ENCODE peak calls at places on chromosomes 12 and 14, in eight cellular contexts. One of them, this sample, is unnamed.

GRCh38 chr12:29734748-29735147 is 49.0 kb downstream of the TMTC1 start:
- DNase-seq in fibroblast of lung: no peak
- DNase-seq in kidney: no peak
- DNase-seq in adrenal gland: no peak
- DNase-seq in upper lobe of right lung: no peak
- DNase-seq in WERI-Rb-1: no peak
- DNase-seq in lung: no peak
- DNase-seq in psoas muscle: no peak
- DNase-seq in this sample: no peak

GRCh38 chr14:33569844-33570716 is 380.8 kb downstream of the EGLN3 start:
- DNase-seq in kidney: no peak
- DNase-seq in psoas muscle: no peak
- DNase-seq in lung: no peak
- DNase-seq in upper lobe of right lung: no peak
- DNase-seq in WERI-Rb-1: no peak
- DNase-seq in fibroblast of lung: peak; percentile 82
- DNase-seq in adrenal gland: no peak
- DNase-seq in this sample: no peak

GRCh38 chr12:103269962-103270361 is 225.8 kb downstream of the C12orf42 start:
- DNase-seq in lung: no peak
- DNase-seq in psoas muscle: no peak
- DNase-seq in upper lobe of right lung: no peak
- DNase-seq in WERI-Rb-1: no peak
- DNase-seq in fibroblast of lung: peak; percentile 80
- DNase-seq in kidney: no peak
- DNase-seq in adrenal gland: no peak
- DNase-seq in this sample: no peak

GRCh38 chr12:131103614-131104463 is 150.1 kb downstream of the ADGRD1 start:
- DNase-seq in fibroblast of lung: no peak
- DNase-seq in WERI-Rb-1: peak; percentile 11
- DNase-seq in adrenal gland: no peak
- DNase-seq in kidney: peak; percentile 71
- DNase-seq in upper lobe of right lung: peak; percentile 52
- DNase-seq in psoas muscle: peak; percentile 10
- DNase-seq in lung: no peak
- DNase-seq in this sample: no peak

GRCh38 chr12:499837-500458 is 40.2 kb downstream of the B4GALNT3 start:
- DNase-seq in psoas muscle: no peak
- DNase-seq in lung: no peak
- DNase-seq in kidney: no peak
- DNase-seq in fibroblast of lung: no peak
- DNase-seq in upper lobe of right lung: no peak
- DNase-seq in adrenal gland: no peak
- DNase-seq in WERI-Rb-1: no peak
- DNase-seq in this sample: no peak

GRCh38 chr12:117038023-117038680 is 61.1 kb downstream of the TESC start:
- DNase-seq in upper lobe of right lung: peak; percentile 52
- DNase-seq in psoas muscle: no peak
- DNase-seq in adrenal gland: peak; percentile 11
- DNase-seq in WERI-Rb-1: no peak
- DNase-seq in lung: no peak
- DNase-seq in kidney: peak; percentile 62
- DNase-seq in fibroblast of lung: no peak
- DNase-seq in this sample: no peak

GRCh38 chr14:24921903-24922302 is 128.0 kb downstream of the STXBP6 start:
- DNase-seq in psoas muscle: no peak
- DNase-seq in lung: no peak
- DNase-seq in fibroblast of lung: peak; percentile 72
- DNase-seq in upper lobe of right lung: no peak
- DNase-seq in adrenal gland: no peak
- DNase-seq in WERI-Rb-1: no peak
- DNase-seq in kidney: no peak
- DNase-seq in this sample: no peak

GRCh38 chr14:100816950-100817901 is 8.7 kb upstream of the MEG3 start:
- DNase-seq in kidney: peak; percentile 44
- DNase-seq in adrenal gland: no peak
- DNase-seq in upper lobe of right lung: no peak
- DNase-seq in lung: no peak
- DNase-seq in WERI-Rb-1: no peak
- DNase-seq in fibroblast of lung: no peak
- DNase-seq in psoas muscle: no peak
- DNase-seq in this sample: no peak

GRCh38 chr12:19833775-19834501 is 394.6 kb downstream of the AEBP2 start:
- DNase-seq in fibroblast of lung: peak; percentile 76
- DNase-seq in WERI-Rb-1: no peak
- DNase-seq in adrenal gland: no peak
- DNase-seq in lung: no peak
- DNase-seq in upper lobe of right lung: no peak
- DNase-seq in psoas muscle: no peak
- DNase-seq in kidney: no peak
- DNase-seq in this sample: no peak

GRCh38 chr12:74747305-74747704 is 209.7 kb downstream of the ATXN7L3B start:
- DNase-seq in psoas muscle: no peak
- DNase-seq in lung: no peak
- DNase-seq in fibroblast of lung: peak; percentile 35
- DNase-seq in kidney: no peak
- DNase-seq in upper lobe of right lung: no peak
- DNase-seq in WERI-Rb-1: no peak
- DNase-seq in adrenal gland: no peak
- DNase-seq in this sample: no peak

GRCh38 chr14:75631453-75631831 is 29.2 kb downstream of the ERG28 start:
- DNase-seq in upper lobe of right lung: no peak
- DNase-seq in lung: no peak
- DNase-seq in kidney: no peak
- DNase-seq in fibroblast of lung: peak; percentile 54
- DNase-seq in psoas muscle: no peak
- DNase-seq in WERI-Rb-1: peak; percentile 20
- DNase-seq in adrenal gland: no peak
- DNase-seq in this sample: no peak

GRCh38 chr12:24496755-24497154 is 452.1 kb downstream of the BCAT1 start:
- DNase-seq in adrenal gland: no peak
- DNase-seq in psoas muscle: no peak
- DNase-seq in WERI-Rb-1: no peak
- DNase-seq in kidney: no peak
- DNase-seq in lung: no peak
- DNase-seq in fibroblast of lung: peak; percentile 89
- DNase-seq in upper lobe of right lung: no peak
- DNase-seq in this sample: no peak

GRCh38 chr12:49548481-49548821 is 9.6 kb downstream of the KCNH3 start:
- DNase-seq in fibroblast of lung: no peak
- DNase-seq in adrenal gland: no peak
- DNase-seq in kidney: no peak
- DNase-seq in upper lobe of right lung: peak; percentile 54
- DNase-seq in lung: no peak
- DNase-seq in WERI-Rb-1: no peak
- DNase-seq in psoas muscle: no peak
- DNase-seq in this sample: no peak

GRCh38 chr12:752673-753400 is 458 bp downstream of the WNK1 start:
- DNase-seq in upper lobe of right lung: peak; percentile 89
- DNase-seq in WERI-Rb-1: peak; percentile 39
- DNase-seq in lung: peak; percentile 54
- DNase-seq in adrenal gland: peak; percentile 62
- DNase-seq in kidney: peak; percentile 89
- DNase-seq in fibroblast of lung: peak; percentile 42
- DNase-seq in psoas muscle: peak; percentile 75
- DNase-seq in this sample: peak; percentile 23

GRCh38 chr12:116135209-116135930 is 142.1 kb downstream of the MED13L start:
- DNase-seq in WERI-Rb-1: no peak
- DNase-seq in upper lobe of right lung: no peak
- DNase-seq in psoas muscle: no peak
- DNase-seq in kidney: no peak
- DNase-seq in lung: no peak
- DNase-seq in fibroblast of lung: peak; percentile 80
- DNase-seq in adrenal gland: peak; percentile 64
- DNase-seq in this sample: no peak

GRCh38 chr14:76768201-76768656 is 7.0 kb downstream of the VASH1 start:
- DNase-seq in fibroblast of lung: no peak
- DNase-seq in adrenal gland: peak; percentile 68
- DNase-seq in lung: peak; percentile 51
- DNase-seq in kidney: peak; percentile 83
- DNase-seq in upper lobe of right lung: peak; percentile 82
- DNase-seq in WERI-Rb-1: no peak
- DNase-seq in psoas muscle: peak; percentile 49
- DNase-seq in this sample: peak; percentile 77

GRCh38 chr12:131045705-131046460 is 92.2 kb downstream of the ADGRD1 start:
- DNase-seq in upper lobe of right lung: peak; percentile 52
- DNase-seq in adrenal gland: no peak
- DNase-seq in fibroblast of lung: no peak
- DNase-seq in lung: no peak
- DNase-seq in kidney: peak; percentile 30
- DNase-seq in psoas muscle: no peak
- DNase-seq in WERI-Rb-1: no peak
- DNase-seq in this sample: no peak

GRCh38 chr12:69026341-69026740 is 93.4 kb upstream of the CPM start:
- DNase-seq in lung: no peak
- DNase-seq in psoas muscle: no peak
- DNase-seq in WERI-Rb-1: no peak
- DNase-seq in adrenal gland: no peak
- DNase-seq in fibroblast of lung: no peak
- DNase-seq in kidney: no peak
- DNase-seq in upper lobe of right lung: no peak
- DNase-seq in this sample: no peak

GRCh38 chr14:78752789-78753188 is 582.6 kb downstream of the NRXN3 start:
- DNase-seq in fibroblast of lung: peak; percentile 43
- DNase-seq in kidney: peak; percentile 71
- DNase-seq in adrenal gland: no peak
- DNase-seq in WERI-Rb-1: no peak
- DNase-seq in upper lobe of right lung: no peak
- DNase-seq in psoas muscle: no peak
- DNase-seq in lung: no peak
- DNase-seq in this sample: no peak

GRCh38 chr12:32497864-32498263 is 98.5 kb downstream of the FGD4 start:
- DNase-seq in WERI-Rb-1: no peak
- DNase-seq in adrenal gland: no peak
- DNase-seq in kidney: no peak
- DNase-seq in lung: no peak
- DNase-seq in psoas muscle: no peak
- DNase-seq in fibroblast of lung: no peak
- DNase-seq in upper lobe of right lung: no peak
- DNase-seq in this sample: no peak

GRCh38 chr14:53696217-53696965 is 260.2 kb downstream of the BMP4 start:
- DNase-seq in fibroblast of lung: no peak
- DNase-seq in WERI-Rb-1: no peak
- DNase-seq in adrenal gland: no peak
- DNase-seq in kidney: no peak
- DNase-seq in upper lobe of right lung: no peak
- DNase-seq in lung: no peak
- DNase-seq in psoas muscle: no peak
- DNase-seq in this sample: no peak

GRCh38 chr12:19971881-19972280 is 396.5 kb upstream of the PDE3A start:
- DNase-seq in lung: no peak
- DNase-seq in fibroblast of lung: no peak
- DNase-seq in adrenal gland: no peak
- DNase-seq in psoas muscle: no peak
- DNase-seq in kidney: no peak
- DNase-seq in upper lobe of right lung: no peak
- DNase-seq in WERI-Rb-1: no peak
- DNase-seq in this sample: no peak

GRCh38 chr12:112938751-112939150 is 477 bp downstream of the OAS3 start:
- DNase-seq in WERI-Rb-1: no peak
- DNase-seq in psoas muscle: no peak
- DNase-seq in kidney: no peak
- DNase-seq in adrenal gland: no peak
- DNase-seq in fibroblast of lung: no peak
- DNase-seq in lung: no peak
- DNase-seq in upper lobe of right lung: no peak
- DNase-seq in this sample: no peak

GRCh38 chr14:106037380-106037779 is 511.0 kb downstream of the TMEM121 start:
- DNase-seq in upper lobe of right lung: no peak
- DNase-seq in adrenal gland: no peak
- DNase-seq in lung: no peak
- DNase-seq in kidney: no peak
- DNase-seq in psoas muscle: no peak
- DNase-seq in WERI-Rb-1: no peak
- DNase-seq in fibroblast of lung: no peak
- DNase-seq in this sample: no peak
- H3K9me3 ChIP-seq in upper lobe of right lung: no peaks in the 10 kb centered on the region
- H3K9me3 ChIP-seq in adrenal gland: no peaks in the 10 kb centered on the region
- H3K9me3 ChIP-seq in lung: no peaks in the 10 kb centered on the region
- H3K9me3 ChIP-seq in kidney: no peaks in the 10 kb centered on the region
- H3K9me3 ChIP-seq in psoas muscle: no peaks in the 10 kb centered on the region
- H3K9me3 ChIP-seq in WERI-Rb-1: no peaks in the 10 kb centered on the region
- H3K9me3 ChIP-seq in fibroblast of lung: no peaks in the 10 kb centered on the region
- H3K9me3 ChIP-seq in this sample: no peaks in the 10 kb centered on the region

DNA sequence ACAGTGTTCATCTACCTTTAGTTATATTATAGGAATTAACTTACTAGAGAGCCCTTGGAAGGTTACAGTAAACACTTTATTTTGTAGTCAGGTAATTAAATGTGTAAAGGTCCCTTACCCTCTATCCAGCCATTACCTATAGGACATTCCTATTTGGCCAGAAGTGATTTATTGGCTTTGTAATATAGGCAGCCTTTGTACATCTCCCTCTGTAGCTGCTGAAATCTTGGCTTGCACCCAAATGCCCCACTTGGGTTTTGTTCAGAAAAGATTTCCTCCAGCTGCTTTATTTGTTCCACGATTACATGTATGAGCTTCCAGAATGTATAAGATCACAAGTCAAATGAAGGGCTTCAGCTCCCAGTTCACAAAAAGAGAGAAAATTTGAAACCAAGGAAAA is 103.5 kb downstream of the EFCAB11 start:
- DNase-seq in adrenal gland: no peak
- DNase-seq in lung: no peak
- DNase-seq in upper lobe of right lung: no peak
- DNase-seq in psoas muscle: no peak
- DNase-seq in WERI-Rb-1: no peak
- DNase-seq in kidney: no peak
- DNase-seq in fibroblast of lung: no peak
- DNase-seq in this sample: no peak
- H3K9me3 ChIP-seq in adrenal gland: no peaks in the 10 kb centered on the region
- H3K9me3 ChIP-seq in lung: no peaks in the 10 kb centered on the region
- H3K9me3 ChIP-seq in upper lobe of right lung: no peaks in the 10 kb centered on the region
- H3K9me3 ChIP-seq in psoas muscle: no peaks in the 10 kb centered on the region
- H3K9me3 ChIP-seq in WERI-Rb-1: no peaks in the 10 kb centered on the region
- H3K9me3 ChIP-seq in kidney: no peaks in the 10 kb centered on the region
- H3K9me3 ChIP-seq in fibroblast of lung: no peaks in the 10 kb centered on the region
- H3K9me3 ChIP-seq in this sample: no peaks in the 10 kb centered on the region

GRCh38 chr14:65720171-65720570 is 307.6 kb downstream of the FUT8 start:
- DNase-seq in WERI-Rb-1: no peak
- DNase-seq in upper lobe of right lung: no peak
- DNase-seq in adrenal gland: no peak
- DNase-seq in kidney: no peak
- DNase-seq in fibroblast of lung: no peak
- DNase-seq in psoas muscle: no peak
- DNase-seq in lung: no peak
- DNase-seq in this sample: no peak
- H3K9me3 ChIP-seq in WERI-Rb-1: no peaks in the 10 kb centered on the region
- H3K9me3 ChIP-seq in upper lobe of right lung: no peaks in the 10 kb centered on the region
- H3K9me3 ChIP-seq in adrenal gland: no peaks in the 10 kb centered on the region
- H3K9me3 ChIP-seq in kidney: no peaks in the 10 kb centered on the region
- H3K9me3 ChIP-seq in fibroblast of lung: no peaks in the 10 kb centered on the region
- H3K9me3 ChIP-seq in psoas muscle: peaks cover 3% of the 10 kb centered on the region
- H3K9me3 ChIP-seq in lung: peaks cover 3% of the 10 kb centered on the region
- H3K9me3 ChIP-seq in this sample: no peaks in the 10 kb centered on the region

DNA sequence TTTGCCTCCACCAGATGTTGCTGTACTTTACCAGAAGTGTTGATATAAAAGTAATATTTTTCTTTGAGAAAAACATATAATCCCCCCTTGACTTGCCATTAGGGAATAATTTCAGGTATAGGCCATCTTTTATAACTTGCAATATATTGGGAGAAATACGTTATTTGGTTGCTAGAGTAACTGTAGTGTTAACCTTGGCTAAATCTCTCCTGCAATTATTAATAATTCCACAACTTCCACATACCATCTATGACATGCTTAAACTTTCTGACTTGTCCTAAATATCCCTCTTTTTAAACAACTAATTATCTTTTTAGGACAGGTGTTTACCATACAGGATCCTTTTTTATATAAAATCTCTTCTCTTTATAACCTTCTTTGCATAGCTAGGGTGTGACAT is 1048.2 kb downstream of the SLC16A7 start:
- DNase-seq in fibroblast of lung: no peak
- DNase-seq in kidney: no peak
- DNase-seq in lung: no peak
- DNase-seq in upper lobe of right lung: no peak
- DNase-seq in psoas muscle: no peak
- DNase-seq in WERI-Rb-1: no peak
- DNase-seq in adrenal gland: no peak
- DNase-seq in this sample: no peak
- H3K9me3 ChIP-seq in fibroblast of lung: no peaks in the 10 kb centered on the region
- H3K9me3 ChIP-seq in kidney: no peaks in the 10 kb centered on the region
- H3K9me3 ChIP-seq in lung: peaks cover 9% of the 10 kb centered on the region
- H3K9me3 ChIP-seq in upper lobe of right lung: no peaks in the 10 kb centered on the region
- H3K9me3 ChIP-seq in psoas muscle: no peaks in the 10 kb centered on the region
- H3K9me3 ChIP-seq in WERI-Rb-1: peaks cover 17% of the 10 kb centered on the region
- H3K9me3 ChIP-seq in adrenal gland: no peaks in the 10 kb centered on the region
- H3K9me3 ChIP-seq in this sample: no peaks in the 10 kb centered on the region